ENCODE peak calls at places on chromosomes 3 and 15, in four cellular contexts. One of them, this sample, is unnamed.

GRCh38 chr3:12759097-12759679 is at the start of gene TMEM40:
- DNase-seq in caudate nucleus: no peak
- DNase-seq in NCI-H1436: no peak
- DNase-seq in B cell: no peak
- DNase-seq in this sample: peak

GRCh38 chr15:89105147-89105546 is 16.9 kb downstream of the ABHD2 start:
- DNase-seq in NCI-H1436: no peak
- DNase-seq in B cell: no peak
- DNase-seq in caudate nucleus: no peak
- DNase-seq in this sample: peak

GRCh38 chr3:143110371-143110770 is 9.2 kb upstream of the CHST2 start:
- DNase-seq in caudate nucleus: no peak
- DNase-seq in B cell: no peak
- DNase-seq in NCI-H1436: no peak
- DNase-seq in this sample: no peak

GRCh38 chr3:115671761-115672455 is 48.6 kb downstream of the GAP43 start:
- DNase-seq in caudate nucleus: no peak
- DNase-seq in B cell: no peak
- DNase-seq in NCI-H1436: no peak
- DNase-seq in this sample: peak

GRCh38 chr15:62711691-62712454 is 330.7 kb upstream of the TPM1 start:
- DNase-seq in caudate nucleus: no peak
- DNase-seq in NCI-H1436: no peak
- DNase-seq in B cell: no peak
- DNase-seq in this sample: peak

GRCh38 chr3:43996379-43997301 is 245.0 kb upstream of the TOPAZ1 start:
- DNase-seq in NCI-H1436: no peak
- DNase-seq in caudate nucleus: no peak
- DNase-seq in B cell: peak
- DNase-seq in this sample: peak

GRCh38 chr3:69182588-69183299 is 60.3 kb upstream of the LMOD3 start:
- DNase-seq in NCI-H1436: no peak
- DNase-seq in B cell: no peak
- DNase-seq in caudate nucleus: no peak
- DNase-seq in this sample: peak

GRCh38 chr3:115074502-115074901 is 72.6 kb downstream of the ZBTB20 start:
- DNase-seq in NCI-H1436: no peak
- DNase-seq in caudate nucleus: no peak
- DNase-seq in B cell: no peak
- DNase-seq in this sample: no peak

GRCh38 chr3:100402150-100402706 is 889 bp downstream of the LNP1 start:
- DNase-seq in B cell: no peak
- DNase-seq in caudate nucleus: no peak
- DNase-seq in NCI-H1436: peak
- DNase-seq in this sample: peak

GRCh38 chr3:73432021-73432722 is 192.6 kb downstream of the PDZRN3 start:
- DNase-seq in caudate nucleus: no peak
- DNase-seq in NCI-H1436: no peak
- DNase-seq in B cell: no peak
- DNase-seq in this sample: peak

GRCh38 chr3:184466413-184466960 is 86.6 kb downstream of the CHRD start:
- DNase-seq in caudate nucleus: no peak
- DNase-seq in B cell: no peak
- DNase-seq in NCI-H1436: no peak
- DNase-seq in this sample: no peak

GRCh38 chr3:46372492-46373359 is 2.0 kb downstream of the CCR5 start:
- DNase-seq in caudate nucleus: no peak
- DNase-seq in B cell: no peak
- DNase-seq in NCI-H1436: no peak
- DNase-seq in this sample: peak

GRCh38 chr15:39094116-39094515 is 486.8 kb upstream of the THBS1 start:
- DNase-seq in B cell: no peak
- DNase-seq in NCI-H1436: no peak
- DNase-seq in caudate nucleus: no peak
- DNase-seq in this sample: peak

GRCh38 chr3:145450018-145450682 is 710.8 kb downstream of the PLOD2 start:
- DNase-seq in B cell: no peak
- DNase-seq in NCI-H1436: no peak
- DNase-seq in caudate nucleus: no peak
- DNase-seq in this sample: peak

GRCh38 chr3:107956991-107957467 is 133.8 kb downstream of the CD47 start:
- DNase-seq in caudate nucleus: peak
- DNase-seq in NCI-H1436: no peak
- DNase-seq in B cell: no peak
- DNase-seq in this sample: no peak

GRCh38 chr3:34683851-34684250 is 885.4 kb downstream of the PDCD6IP start:
- DNase-seq in B cell: no peak
- DNase-seq in caudate nucleus: peak
- DNase-seq in NCI-H1436: no peak
- DNase-seq in this sample: peak

GRCh38 chr3:72930754-72931153 is 42.9 kb downstream of the GXYLT2 start:
- DNase-seq in NCI-H1436: no peak
- DNase-seq in caudate nucleus: no peak
- DNase-seq in B cell: no peak
- DNase-seq in this sample: no peak

GRCh38 chr3:150419076-150419868 is 11.2 kb downstream of the TSC22D2 start:
- DNase-seq in B cell: no peak
- DNase-seq in NCI-H1436: no peak
- DNase-seq in caudate nucleus: no peak
- DNase-seq in this sample: peak

GRCh38 chr3:70064194-70064787 is 64.8 kb downstream of the SAMMSON start:
- DNase-seq in NCI-H1436: no peak
- DNase-seq in B cell: no peak
- DNase-seq in caudate nucleus: no peak
- DNase-seq in this sample: peak

GRCh38 chr15:55106155-55106554 is 90.6 kb downstream of the RSL24D1 start:
- DNase-seq in B cell: no peak
- DNase-seq in NCI-H1436: no peak
- DNase-seq in caudate nucleus: no peak
- DNase-seq in this sample: no peak

GRCh38 chr3:107589454-107589853 is 66.7 kb downstream of the BBX start:
- DNase-seq in caudate nucleus: no peak
- DNase-seq in B cell: no peak
- DNase-seq in NCI-H1436: no peak
- DNase-seq in this sample: no peak

GRCh38 chr3:144033235-144033579 is 61.6 kb downstream of the DIPK2A start:
- DNase-seq in caudate nucleus: no peak
- DNase-seq in B cell: no peak
- DNase-seq in NCI-H1436: no peak
- DNase-seq in this sample: no peak

GRCh38 chr3:184752361-184752760 is 40.5 kb upstream of the MAGEF1 start:
- DNase-seq in B cell: no peak
- DNase-seq in NCI-H1436: no peak
- DNase-seq in caudate nucleus: no peak
- DNase-seq in this sample: no peak

GRCh38 chr15:43930079-43930478 is 103.3 kb downstream of the WDR76 start:
- DNase-seq in B cell: no peak
- DNase-seq in NCI-H1436: no peak
- DNase-seq in caudate nucleus: no peak
- DNase-seq in this sample: no peak

GRCh38 chr15:80578206-80578595 is 116.9 kb upstream of the ABHD17C start:
- DNase-seq in NCI-H1436: no peak
- DNase-seq in B cell: no peak
- DNase-seq in caudate nucleus: no peak
- DNase-seq in this sample: no peak

GRCh38 chr15:56582785-56583184 is 117.8 kb upstream of the MNS1 start:
- DNase-seq in caudate nucleus: no peak
- DNase-seq in NCI-H1436: no peak
- DNase-seq in B cell: no peak
- DNase-seq in this sample: no peak